ENCODE peak calls at places on chromosomes 4 and X, in six cellular contexts. V is lung, F is omental fat pad, T is endothelial cell, I is H1, U is right atrium auricular region. E is an unnamed sample.

GRCh38 chr4:175929441-175929840 is 117.4 kb upstream of the GPM6A start:
- DNase-seq in U (no peak), F (no peak), I (no peak), V (no peak), T (no peak), E (no peak)

GRCh38 chr4:7419961-7420660 is 14.6 kb downstream of the PSAPL1 start:
- DNase-seq in T (no peak), F (no peak), V (no peak), U (no peak), I (no peak), E (no peak)

GRCh38 chrX:46840946-46841740 is 4.3 kb downstream of the RP2 start:
- DNase-seq in T (no peak), U (no peak), I (no peak), F (no peak), V (no peak), E (no peak)

GRCh38 chr4:73028621-73029020 is 40.9 kb downstream of the COX18 start:
- DNase-seq in V (no peak), T (no peak), I (no peak), F (no peak), U (no peak), E (no peak)

GRCh38 chr4:1347410-1347864 is 429 bp downstream of the UVSSA start:
- DNase-seq in I (no peak), F (peak), V (peak), U (peak), T (peak), E (peak)

GRCh38 chrX:20217279-20217678 is 49.4 kb downstream of the RPS6KA3 start:
- DNase-seq in U (no peak), T (no peak), F (no peak), V (no peak), I (no peak), E (no peak)

GRCh38 chr4:76341063-76341462 is 34.5 kb downstream of the STBD1 start:
- DNase-seq in U (no peak), V (no peak), F (no peak), I (no peak), T (no peak), E (no peak)

GRCh38 chrX:111869639-111870034 is 6.3 kb upstream of the TRPC5OS start:
- DNase-seq in V (peak), I (peak), F (no peak), U (no peak), T (peak), E (no peak)

GRCh38 chr4:75686346-75686745 is 13.1 kb upstream of the G3BP2 start:
- DNase-seq in U (no peak), F (no peak), V (no peak), T (no peak), I (no peak), E (no peak)

GRCh38 chr4:186621959-186622553 is 66.7 kb upstream of the MTNR1A start:
- DNase-seq in I (no peak), T (no peak), U (no peak), V (no peak), F (no peak), E (no peak)

GRCh38 chr4:25842229-25842840 is 20.5 kb downstream of the SEL1L3 start:
- DNase-seq in U (no peak), I (no peak), V (no peak), F (no peak), T (no peak), E (no peak)

GRCh38 chr4:835148-836002 is 9.4 kb upstream of the CPLX1 start:
- DNase-seq in F (no peak), T (no peak), U (no peak), I (no peak), V (no peak), E (peak)

GRCh38 chr4:44727471-44727870 is 1.1 kb upstream of the GNPDA2 start:
- DNase-seq in F (no peak), I (no peak), T (no peak), U (no peak), V (no peak), E (no peak)

GRCh38 chr4:30103455-30103854 is 616.7 kb upstream of the PCDH7 start:
- DNase-seq in T (no peak), I (no peak), U (no peak), V (no peak), F (no peak), E (no peak)

GRCh38 chr4:85637778-85638177 is 162.8 kb downstream of the ARHGAP24 start:
- DNase-seq in U (no peak), T (no peak), V (no peak), F (no peak), I (no peak), E (no peak)

GRCh38 chrX:41116948-41117347 is 31.7 kb downstream of the USP9X start:
- DNase-seq in V (no peak), U (no peak), T (no peak), I (no peak), F (no peak), E (no peak)

GRCh38 chr4:30001628-30002027 is 718.5 kb upstream of the PCDH7 start:
- DNase-seq in T (no peak), V (no peak), U (no peak), F (no peak), I (no peak), E (no peak)

GRCh38 chr4:67587156-67587555 is 28.6 kb downstream of the STAP1 start:
- DNase-seq in I (no peak), F (no peak), V (no peak), U (no peak), T (no peak), E (no peak)

GRCh38 chr4:125390126-125390525 is 75.4 kb downstream of the FAT4 start:
- DNase-seq in I (no peak), U (no peak), V (no peak), F (no peak), T (no peak), E (no peak)

GRCh38 chr4:48258845-48259397 is 10.7 kb downstream of the TEC start:
- DNase-seq in I (no peak), U (no peak), V (no peak), T (no peak), F (no peak), E (no peak)

GRCh38 chr4:1239141-1239948 is 9.6 kb downstream of the CTBP1 start:
- DNase-seq in I (no peak), T (no peak), U (no peak), F (no peak), V (no peak), E (no peak)

GRCh38 chr4:273312-274017 is 31.8 kb downstream of the ZNF732 start:
- DNase-seq in V (no peak), I (no peak), F (no peak), T (no peak), U (no peak), E (no peak)

GRCh38 chrX:12894074-12894691 is 12.2 kb upstream of the TLR8 start:
- DNase-seq in T (peak), V (no peak), I (no peak), U (no peak), F (no peak), E (peak)

GRCh38 chr4:177163532-177163931 is 146.1 kb upstream of the NEIL3 start:
- DNase-seq in F (no peak), V (no peak), U (no peak), I (no peak), T (no peak), E (no peak)

GRCh38 chr4:165512464-165512863 is 133.7 kb downstream of the CPE start:
- DNase-seq in V (no peak), F (no peak), U (no peak), I (no peak), T (no peak), E (no peak)

GRCh38 chrX:22533898-22534297 is 261.2 kb downstream of the CBLL2 start:
- DNase-seq in T (no peak), U (no peak), V (no peak), F (no peak), I (no peak), E (no peak)

GRCh38 chr4:99856166-99856565 is 38.1 kb downstream of the LAMTOR3 start:
- DNase-seq in F (no peak), V (no peak), U (no peak), T (no peak), I (no peak), E (no peak)

GRCh38 chr4:38606587-38606905 is 57.5 kb upstream of the KLF3 start:
- DNase-seq in U (peak), F (no peak), T (no peak), V (no peak), I (no peak), E (no peak)
- TF ChIP-seq CTCF in U (no peak), F (no peak), T (no peak), V (no peak), I (no peak), E (no peak)

DNA sequence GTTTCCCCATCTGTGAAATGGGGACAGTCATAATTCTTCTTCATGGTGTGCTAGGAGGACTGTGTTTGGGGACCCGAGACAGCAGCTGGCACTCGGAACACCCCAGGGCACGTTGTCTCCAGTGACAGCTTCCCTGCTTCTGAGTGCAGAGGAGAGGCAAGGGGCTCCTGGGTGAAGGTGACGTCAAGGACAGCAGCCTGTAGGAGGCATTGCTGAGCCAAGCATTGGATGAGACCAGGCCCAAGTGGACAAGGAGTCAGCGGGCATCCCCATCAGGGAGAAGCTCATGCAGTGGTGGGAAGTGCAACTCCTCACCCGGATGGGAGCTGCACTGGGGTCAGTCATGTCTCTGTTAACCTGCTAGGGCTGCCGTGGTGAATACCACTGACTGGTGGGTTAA is 46.1 kb downstream of the EVC start:
- DNase-seq in U (peak), I (no peak), T (no peak), V (no peak), F (no peak), E (no peak)
- TF ChIP-seq CTCF in U (no peak), I (peak), T (no peak), V (no peak), F (no peak), E (no peak)

GRCh38 chrX:129585143-129585542 is 45.1 kb downstream of the OCRL start:
- DNase-seq in T (no peak), U (no peak), I (no peak), F (no peak), V (no peak), E (no peak)

GRCh38 chrX:129577877-129578276 is 37.8 kb downstream of the OCRL start:
- DNase-seq in F (no peak), U (no peak), T (no peak), V (no peak), I (no peak), E (no peak)

GRCh38 chrX:129577473-129577872 is 37.4 kb downstream of the OCRL start:
- DNase-seq in T (no peak), I (no peak), F (no peak), V (no peak), U (no peak), E (no peak)

GRCh38 chrX:129585691-129586090 is 45.6 kb downstream of the OCRL start:
- DNase-seq in U (no peak), I (no peak), T (no peak), V (no peak), F (no peak), E (no peak)

GRCh38 chrX:129581904-129582303 is 41.8 kb downstream of the OCRL start:
- DNase-seq in U (no peak), F (no peak), V (no peak), I (no peak), T (no peak), E (no peak)
- TF ChIP-seq CTCF in U (no peak), F (no peak), V (no peak), I (no peak), T (no peak), E (no peak)

GRCh38 chrX:30308263-30309138 is 689 bp downstream of the NR0B1 start:
- DNase-seq in I (no peak), T (peak), F (no peak), V (no peak), U (no peak), E (peak)
- TF ChIP-seq CTCF in I (peak), T (peak), F (no peak), V (no peak), U (no peak), E (peak)

GRCh38 chr4:144910753-144911152 is 187.2 kb downstream of the ANAPC10 start:
- DNase-seq in U (no peak), V (no peak), F (no peak), T (no peak), I (no peak), E (no peak)
- TF ChIP-seq CTCF in U (no peak), V (no peak), F (no peak), T (no peak), I (no peak), E (no peak)

E was measured in glutamatergic neuron.